ENCODE peak calls at places on chromosomes 3 and 15, in four cellular contexts. N is PC-9, H is GM23248, G is neural progenitor cell. V is an unnamed sample.

GRCh38 chr3:117688583-117688982 is 979.0 kb downstream of the TUSC7 start:
- DNase-seq in N (no peak), H (no peak), G (no peak), V (peak; percentile 70)

GRCh38 chr3:125605771-125606170 is 10.5 kb upstream of the OSBPL11 start:
- DNase-seq in G (peak; percentile 37), H (no peak), N (no peak), V (no peak)

GRCh38 chr3:135109681-135110080 is 314.6 kb downstream of the EPHB1 start:
- DNase-seq in H (no peak), G (no peak), N (no peak), V (no peak)

GRCh38 chr15:75454471-75455418 is 3.3 kb upstream of the SIN3A start:
- DNase-seq in G (peak; percentile 85), N (no peak), H (peak; percentile 85), V (peak; percentile 68)

GRCh38 chr3:127209155-127209839 is 16.4 kb downstream of the PRR23E start:
- DNase-seq in G (no peak), H (no peak), N (no peak), V (no peak)

GRCh38 chr3:154131850-154132249 is 10.7 kb downstream of the ARHGEF26 start:
- DNase-seq in N (no peak), G (no peak), H (no peak), V (no peak)

GRCh38 chr3:69791111-69791510 is 51.8 kb downstream of the MITF start:
- DNase-seq in N (no peak), G (no peak), H (peak; percentile 90), V (no peak)

GRCh38 chr15:70625438-70625837 is 137.9 kb downstream of the UACA start:
- DNase-seq in G (no peak), H (no peak), N (no peak), V (no peak)

GRCh38 chr3:88291516-88291915 is 141.8 kb downstream of the C3orf38 start:
- DNase-seq in G (no peak), N (no peak), H (no peak), V (no peak)

GRCh38 chr15:95302809-95303208 is 1027.7 kb upstream of the NR2F2 start:
- DNase-seq in H (no peak), G (no peak), N (no peak), V (no peak)

GRCh38 chr3:77825045-77825827 is 785.3 kb downstream of the ROBO2 start:
- DNase-seq in G (no peak), H (peak; percentile 67), N (peak; percentile 97), V (no peak)

GRCh38 chr3:79380581-79380980 is 387.2 kb downstream of the ROBO1 start:
- DNase-seq in H (peak; percentile 48), N (no peak), G (no peak), V (no peak)
- TF ChIP-seq EZH2 in H (no peak), N (no peak), G (no peak), V (no peak)

GRCh38 chr15:65223996-65224395 is 12.7 kb upstream of the CILP start:
- DNase-seq in H (no peak), N (no peak), G (no peak), V (no peak)
- H3K27ac ChIP-seq in H (no peak overlapping the region), N (no peak overlapping the region), G (no peak overlapping the region), V (no peak overlapping the region)

DNA sequence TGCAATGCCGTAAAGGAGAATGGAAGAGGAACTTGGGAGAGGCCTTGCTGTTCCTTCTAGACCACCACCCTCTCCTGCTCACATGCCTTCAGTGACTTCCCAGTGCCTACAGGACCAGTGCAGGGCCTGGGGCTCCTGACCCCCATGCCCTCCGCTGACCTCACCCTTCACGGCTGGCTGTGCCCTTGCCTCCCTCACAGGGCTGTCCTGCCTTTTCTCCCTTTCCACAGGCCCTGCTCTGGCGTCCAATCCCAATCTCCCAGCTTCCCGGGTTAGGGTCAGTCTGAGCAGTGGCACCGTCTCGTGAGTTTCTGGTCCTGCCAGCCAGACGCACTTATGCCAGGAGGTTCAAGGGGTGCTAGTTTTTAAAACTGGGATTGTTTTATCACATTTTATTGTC is 110.4 kb downstream of the WNT7A start:
- DNase-seq in G (no peak), N (no peak), H (no peak), V (no peak)
- H3F3A ChIP-seq in G (no peaks in the 10 kb centered on the region), N (peaks cover 3% of the 10 kb centered on the region), H (no peaks in the 10 kb centered on the region), V (no peaks in the 10 kb centered on the region)

GRCh38 chr15:96348112-96349027 is 17.9 kb downstream of the NR2F2 start:
- DNase-seq in N (no peak), H (no peak), G (peak; percentile 47), V (peak; percentile 66)

GRCh38 chr15:96350884-96351639 is 20.6 kb downstream of the NR2F2 start:
- DNase-seq in G (no peak), N (no peak), H (no peak), V (no peak)

GRCh38 chr15:96349933-96350292 is 19.4 kb downstream of the NR2F2 start:
- DNase-seq in G (peak; percentile 62), N (no peak), H (no peak), V (no peak)

GRCh38 chr15:96350321-96350720 is 19.8 kb downstream of the NR2F2 start:
- DNase-seq in N (no peak), H (no peak), G (peak; percentile 10), V (no peak)

DNA sequence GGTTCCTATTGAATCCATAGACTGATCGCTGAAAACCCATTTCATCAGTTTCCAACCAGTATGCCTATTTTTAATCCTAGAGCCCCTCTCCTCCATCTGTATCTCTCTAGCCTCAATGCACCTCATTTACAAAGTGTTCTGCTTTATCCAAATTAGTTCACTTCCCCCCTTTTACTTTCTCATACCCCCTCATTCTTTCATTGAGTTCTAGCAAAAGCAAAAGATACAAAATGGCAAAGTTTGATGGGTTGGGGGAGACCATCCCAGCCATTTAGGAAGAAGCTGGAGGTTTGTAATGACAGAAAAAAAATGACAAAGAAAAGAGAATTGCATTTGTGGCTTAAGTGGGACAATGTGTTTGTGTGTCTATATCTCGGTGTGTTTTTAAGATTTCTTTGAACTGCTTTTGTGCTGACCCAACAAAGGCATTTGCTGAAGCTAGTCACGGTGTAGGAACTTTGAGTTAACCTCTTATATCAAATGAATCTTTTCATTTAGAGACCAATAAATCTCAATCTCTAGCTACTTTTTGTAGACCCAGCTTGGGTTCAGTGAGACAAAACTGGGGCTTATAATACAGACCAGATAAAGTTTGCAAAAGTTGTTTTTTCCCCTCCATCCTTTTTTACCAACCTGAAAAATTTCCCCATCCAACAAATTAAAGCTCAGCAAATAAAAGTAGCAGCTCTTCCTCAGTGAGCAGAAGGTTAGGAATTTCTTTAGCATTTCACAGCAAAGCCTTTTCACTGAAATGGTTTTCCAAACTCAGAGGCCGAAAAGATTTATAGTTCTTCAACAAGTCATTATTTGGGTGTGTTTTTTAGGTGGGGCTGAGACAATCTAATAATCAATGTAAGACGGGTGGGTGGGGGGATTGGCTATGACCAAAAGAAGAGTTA is 18.8 kb downstream of the NR2F2 start:
- DNase-seq in G (peak; percentile 7), N (no peak), H (no peak), V (no peak)
- TF ChIP-seq EZH2 in G (no peak), N (no peak), H (no peak), V (peak; percentile 67)

GRCh38 chr3:51992017-51992682 is 3.5 kb downstream of the RPL29 start:
- DNase-seq in N (no peak), G (no peak), H (no peak), V (no peak)

GRCh38 chr3:51997172-51997571 is 1.5 kb upstream of the RPL29 start:
- DNase-seq in N (no peak), H (no peak), G (no peak), V (no peak)

GRCh38 chr3:51995346-51996156 is at the start of gene RPL29:
- DNase-seq in H (peak; percentile 98), N (peak; percentile 90), G (peak; percentile 94), V (peak; percentile 97)

GRCh38 chr3:51997935-51998596 is 2.4 kb upstream of the RPL29 start:
- DNase-seq in G (no peak), H (no peak), N (peak; percentile 53), V (peak; percentile 62)

DNA sequence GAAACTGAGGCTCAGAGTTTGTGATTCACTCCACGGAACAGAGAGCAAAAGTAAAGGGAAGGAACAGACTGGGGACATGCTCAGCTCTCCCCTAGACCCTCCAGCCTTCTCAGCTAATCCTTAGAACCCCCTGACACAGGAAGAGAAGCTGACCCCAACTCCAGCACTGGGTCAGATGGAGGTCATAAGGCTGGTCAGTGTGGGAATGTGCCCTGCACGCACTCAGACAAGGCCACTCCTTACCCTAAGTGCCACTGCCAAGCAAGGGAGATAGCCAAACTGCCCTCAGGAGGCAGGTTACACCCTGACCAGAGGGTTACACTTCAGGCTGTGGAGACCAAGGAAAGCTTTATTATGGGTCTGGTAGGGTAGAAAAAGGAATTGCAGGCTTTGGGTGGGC is 1.2 kb downstream of the RPL29 start:
- DNase-seq in N (no peak), G (no peak), H (no peak), V (no peak)
- H3K27ac ChIP-seq in N (peak overlapping the region; percentile 95), G (no peak overlapping the region), H (peak overlapping the region; percentile 88), V (peak overlapping the region; percentile 92)

GRCh38 chr3:57097536-57097935 is 37.1 kb downstream of the SPATA12 start:
- DNase-seq in G (no peak), N (no peak), H (no peak), V (no peak)
- H3F3A ChIP-seq in G (peaks cover 12% of the 10 kb centered on the region), N (peaks cover 8% of the 10 kb centered on the region), H (peaks cover 7% of the 10 kb centered on the region), V (peaks cover 17% of the 10 kb centered on the region)